ENCODE peak calls at places on chromosomes 11 and 22, in four cellular contexts. One of them, this sample, is unnamed.
A peak's percentile ranks its signal among the peaks of the same experiment; 100 is the strongest.

GRCh38 chr22:47647181-47647580 is 884.7 kb downstream of the TBC1D22A start:
- DNase-seq in NCI-H1105: no peak
- DNase-seq in GM03348: no peak
- DNase-seq in stimulated activated CD8-positive, alpha-beta memory T cell treated with anti-CD3 and anti-CD28 coated beads, Interleukin-7, amount 100 ng/mL, for 1 hour: no peak
- DNase-seq in this sample: no peak

GRCh38 chr11:112355726-112356125 is 95.1 kb upstream of the PLET1 start:
- DNase-seq in NCI-H1105: peak; percentile 60
- DNase-seq in GM03348: peak; percentile 36
- DNase-seq in stimulated activated CD8-positive, alpha-beta memory T cell treated with anti-CD3 and anti-CD28 coated beads, Interleukin-7, amount 100 ng/mL, for 1 hour: no peak
- DNase-seq in this sample: peak; percentile 76

GRCh38 chr11:80815752-80816453 is 1375.1 kb upstream of the TENM4 start:
- DNase-seq in NCI-H1105: no peak
- DNase-seq in GM03348: no peak
- DNase-seq in stimulated activated CD8-positive, alpha-beta memory T cell treated with anti-CD3 and anti-CD28 coated beads, Interleukin-7, amount 100 ng/mL, for 1 hour: no peak
- DNase-seq in this sample: no peak

GRCh38 chr11:130144721-130145327 is 14.8 kb upstream of the ST14 start:
- DNase-seq in NCI-H1105: no peak
- DNase-seq in GM03348: no peak
- DNase-seq in stimulated activated CD8-positive, alpha-beta memory T cell treated with anti-CD3 and anti-CD28 coated beads, Interleukin-7, amount 100 ng/mL, for 1 hour: no peak
- DNase-seq in this sample: no peak

GRCh38 chr11:37786214-37786755 is 1188.2 kb upstream of the RAG2 start:
- DNase-seq in NCI-H1105: no peak
- DNase-seq in GM03348: no peak
- DNase-seq in stimulated activated CD8-positive, alpha-beta memory T cell treated with anti-CD3 and anti-CD28 coated beads, Interleukin-7, amount 100 ng/mL, for 1 hour: no peak
- DNase-seq in this sample: no peak

GRCh38 chr11:124109377-124109776 is 5.9 kb upstream of the VWA5A start:
- DNase-seq in NCI-H1105: no peak
- DNase-seq in GM03348: no peak
- DNase-seq in stimulated activated CD8-positive, alpha-beta memory T cell treated with anti-CD3 and anti-CD28 coated beads, Interleukin-7, amount 100 ng/mL, for 1 hour: no peak
- DNase-seq in this sample: no peak

GRCh38 chr11:396948-397548 is 3.0 kb downstream of the PKP3 start:
- DNase-seq in NCI-H1105: no peak
- DNase-seq in GM03348: peak; percentile 80
- DNase-seq in stimulated activated CD8-positive, alpha-beta memory T cell treated with anti-CD3 and anti-CD28 coated beads, Interleukin-7, amount 100 ng/mL, for 1 hour: no peak
- DNase-seq in this sample: peak; percentile 87

GRCh38 chr11:70914496-70914895 is 337.9 kb downstream of the SHANK2 start:
- DNase-seq in NCI-H1105: no peak
- DNase-seq in GM03348: no peak
- DNase-seq in stimulated activated CD8-positive, alpha-beta memory T cell treated with anti-CD3 and anti-CD28 coated beads, Interleukin-7, amount 100 ng/mL, for 1 hour: no peak
- DNase-seq in this sample: no peak

GRCh38 chr11:95291946-95292345 is 60.9 kb upstream of the SESN3 start:
- DNase-seq in NCI-H1105: no peak
- DNase-seq in GM03348: no peak
- DNase-seq in stimulated activated CD8-positive, alpha-beta memory T cell treated with anti-CD3 and anti-CD28 coated beads, Interleukin-7, amount 100 ng/mL, for 1 hour: no peak
- DNase-seq in this sample: no peak

GRCh38 chr11:94671553-94672366 is 96.4 kb upstream of the AMOTL1 start:
- DNase-seq in NCI-H1105: no peak
- DNase-seq in GM03348: no peak
- DNase-seq in stimulated activated CD8-positive, alpha-beta memory T cell treated with anti-CD3 and anti-CD28 coated beads, Interleukin-7, amount 100 ng/mL, for 1 hour: no peak
- DNase-seq in this sample: peak; percentile 6

GRCh38 chr22:23121026-23121823 is 20.6 kb downstream of the RSPH14 start:
- DNase-seq in NCI-H1105: no peak
- DNase-seq in GM03348: no peak
- DNase-seq in stimulated activated CD8-positive, alpha-beta memory T cell treated with anti-CD3 and anti-CD28 coated beads, Interleukin-7, amount 100 ng/mL, for 1 hour: no peak
- DNase-seq in this sample: peak; percentile 18